ENCODE peak calls at places on chromosomes 2 and 18, in eight cellular contexts. Y is esophagus squamous epithelium, O is colonic mucosa, L is mammary epithelial cell, G is GM23338, K is A549, J is MM.1S, Z is lower lobe of right lung. E is an unnamed sample. For H3K4me1, the result is how much of the 10 kb centered on the place peaks cover.

GRCh38 chr2:172215172-172215935 is 112.7 kb upstream of the DLX2 start:
- DNase-seq in Y (no peak), O (no peak), L (peak), G (no peak), K (no peak), J (no peak), Z (no peak), E (peak)

GRCh38 chr2:88582030-88582429 is 45.2 kb downstream of the EIF2AK3 start:
- DNase-seq in Y (no peak), O (no peak), L (peak), G (no peak), K (no peak), J (no peak), Z (no peak), E (no peak)

GRCh38 chr2:26818972-26819371 is 29.0 kb upstream of the DPYSL5 start:
- DNase-seq in Y (no peak), O (no peak), L (no peak), G (no peak), K (no peak), J (no peak), Z (no peak), E (no peak)

GRCh38 chr2:151777487-151777886 is 43.2 kb upstream of the NEB start:
- DNase-seq in Y (no peak), O (no peak), L (no peak), G (peak), K (no peak), J (no peak), Z (no peak), E (no peak)

GRCh38 chr2:240685771-240686371 is 3.2 kb upstream of the AQP12B start:
- DNase-seq in Y (no peak), O (peak), L (no peak), G (peak), K (no peak), J (no peak), Z (no peak), E (no peak)

GRCh38 chr18:52715421-52715820 is 375.4 kb downstream of the DCC start:
- DNase-seq in Y (no peak), O (no peak), L (no peak), G (no peak), K (no peak), J (no peak), Z (no peak), E (no peak)

GRCh38 chr18:39786477-39786876 is 2168.6 kb upstream of the PIK3C3 start:
- DNase-seq in Y (no peak), O (no peak), L (peak), G (no peak), K (no peak), J (no peak), Z (no peak), E (no peak)

GRCh38 chr2:171390941-171391516 is 42.8 kb downstream of the METTL8 start:
- DNase-seq in Y (no peak), O (no peak), L (peak), G (no peak), K (no peak), J (no peak), Z (no peak), E (no peak)

GRCh38 chr18:38025433-38026038 is 459.9 kb upstream of the CELF4 start:
- DNase-seq in Y (no peak), O (no peak), L (no peak), G (peak), K (no peak), J (no peak), Z (no peak), E (no peak)

GRCh38 chr2:118095610-118096009 is 7.3 kb downstream of the INSIG2 start:
- DNase-seq in Y (no peak), O (no peak), L (peak), G (no peak), K (no peak), J (no peak), Z (no peak), E (no peak)

GRCh38 chr2:191907545-191907944 is 60.7 kb upstream of the CAVIN2 start:
- DNase-seq in Y (no peak), O (no peak), L (no peak), G (no peak), K (no peak), J (no peak), Z (no peak), E (no peak)

GRCh38 chr2:10482460-10482859 is 34.3 kb upstream of the ODC1 start:
- DNase-seq in Y (no peak), O (no peak), L (no peak), G (no peak), K (no peak), J (no peak), Z (no peak), E (no peak)

GRCh38 chr2:47091118-47091517 is 64.0 kb downstream of the STPG4 start:
- DNase-seq in Y (no peak), O (no peak), L (no peak), G (no peak), K (no peak), J (no peak), Z (no peak), E (no peak)

GRCh38 chr2:152445791-152446201 is 110.8 kb downstream of the FMNL2 start:
- DNase-seq in Y (no peak), O (no peak), L (peak), G (no peak), K (peak), J (no peak), Z (no peak), E (no peak)

GRCh38 chr2:98775146-98775988 is 44.4 kb upstream of the MGAT4A start:
- DNase-seq in Y (no peak), O (no peak), L (no peak), G (no peak), K (no peak), J (no peak), Z (no peak), E (no peak)

GRCh38 chr18:65057439-65058083 is 693.3 kb upstream of the CDH7 start:
- DNase-seq in Y (no peak), O (no peak), L (no peak), G (no peak), K (no peak), J (peak), Z (no peak), E (peak)

GRCh38 chr2:121103969-121104368 is 181.0 kb downstream of the TFCP2L1 start:
- DNase-seq in Y (no peak), O (no peak), L (no peak), G (no peak), K (no peak), J (no peak), Z (no peak), E (no peak)

GRCh38 chr2:95269036-95269680 is 5.1 kb upstream of the PROM2 start:
- DNase-seq in Y (no peak), O (peak), L (no peak), G (no peak), K (no peak), J (no peak), Z (peak), E (no peak)

GRCh38 chr2:59974051-59974766 is 579.2 kb downstream of the BCL11A start:
- DNase-seq in Y (no peak), O (no peak), L (no peak), G (no peak), K (no peak), J (no peak), Z (no peak), E (no peak)

GRCh38 chr18:44803019-44803650 is 122.4 kb downstream of the SETBP1 start:
- DNase-seq in Y (no peak), O (peak), L (no peak), G (peak), K (no peak), J (peak), Z (no peak), E (peak)

GRCh38 chr2:60745761-60746160 is 10.3 kb upstream of the PAPOLG start:
- DNase-seq in Y (no peak), O (no peak), L (no peak), G (no peak), K (no peak), J (no peak), Z (no peak), E (no peak)

GRCh38 chr2:110854355-110855081 is 122.1 kb downstream of the ACOXL start:
- DNase-seq in Y (no peak), O (no peak), L (no peak), G (peak), K (peak), J (no peak), Z (no peak), E (no peak)

GRCh38 chr2:16202643-16203020 is 262.3 kb downstream of the MYCN start:
- DNase-seq in Y (no peak), O (no peak), L (no peak), G (no peak), K (no peak), J (no peak), Z (no peak), E (no peak)

GRCh38 chr18:48031011-48031480 is 100.6 kb upstream of the SMAD2 start:
- DNase-seq in Y (no peak), O (peak), L (peak), G (peak), K (peak), J (peak), Z (peak), E (peak)

GRCh38 chr2:166184789-166185188 is 57.0 kb upstream of the SCN1A start:
- DNase-seq in Y (no peak), O (no peak), L (peak), G (peak), K (no peak), J (no peak), Z (no peak), E (no peak)

GRCh38 chr2:199962203-199962602 is 6.8 kb downstream of the MAIP1 start:
- DNase-seq in Y (no peak), O (no peak), L (no peak), G (no peak), K (no peak), J (no peak), Z (no peak), E (no peak)

GRCh38 chr2:138777996-138778395 is 2.2 kb downstream of the NXPH2 start:
- DNase-seq in Y (no peak), O (no peak), L (no peak), G (peak), K (no peak), J (no peak), Z (no peak), E (peak)

GRCh38 chr2:32559136-32559535 is 68.7 kb upstream of the TTC27 start:
- DNase-seq in Y (no peak), O (no peak), L (no peak), G (no peak), K (no peak), J (no peak), Z (no peak), E (peak)

GRCh38 chr2:119826370-119826961 is 66.7 kb downstream of the PTPN4 start:
- DNase-seq in Y (no peak), O (no peak), L (no peak), G (peak), K (peak), J (peak), Z (no peak), E (peak)

GRCh38 chr2:98455494-98455976 is 10.9 kb downstream of the INPP4A start:
- DNase-seq in Y (no peak), O (no peak), L (no peak), G (no peak), K (no peak), J (peak), Z (no peak), E (no peak)

GRCh38 chr18:34965108-34965507 is 76.1 kb upstream of the MAPRE2 start:
- DNase-seq in Y (no peak), O (no peak), L (no peak), G (no peak), K (no peak), J (no peak), Z (no peak), E (no peak)

GRCh38 chr18:29874519-29875098 is 1167.9 kb downstream of the DSC3 start:
- DNase-seq in Y (no peak), O (no peak), L (peak), G (peak), K (no peak), J (peak), Z (no peak), E (peak)

GRCh38 chr2:198383392-198383791 is 579.0 kb downstream of the PLCL1 start:
- DNase-seq in Y (no peak), O (no peak), L (no peak), G (no peak), K (no peak), J (no peak), Z (no peak), E (peak)

GRCh38 chr2:76478636-76479035 is 767.9 kb upstream of the GCFC2 start:
- DNase-seq in Y (no peak), O (no peak), L (no peak), G (no peak), K (no peak), J (no peak), Z (no peak), E (no peak)

GRCh38 chr2:120237491-120237902 is 14.3 kb upstream of the TMEM185B start:
- DNase-seq in Y (no peak), O (peak), L (peak), G (no peak), K (peak), J (no peak), Z (no peak), E (no peak)

GRCh38 chr2:62817995-62818713 is 112.6 kb downstream of the EHBP1 start:
- DNase-seq in Y (no peak), O (no peak), L (peak), G (no peak), K (no peak), J (no peak), Z (no peak), E (no peak)

GRCh38 chr2:195477248-195477995 is 179.6 kb upstream of the SLC39A10 start:
- DNase-seq in Y (no peak), O (no peak), L (peak), G (no peak), K (no peak), J (peak), Z (no peak), E (no peak)

GRCh38 chr2:181364492-181365175 is 92.6 kb upstream of the ITGA4 start:
- DNase-seq in Y (no peak), O (no peak), L (no peak), G (no peak), K (no peak), J (no peak), Z (no peak), E (peak)

GRCh38 chr2:131115752-131116151 is 10.6 kb downstream of the PLEKHB2 start:
- DNase-seq in Y (no peak), O (no peak), L (no peak), G (no peak), K (no peak), J (no peak), Z (no peak), E (no peak)

DNA sequence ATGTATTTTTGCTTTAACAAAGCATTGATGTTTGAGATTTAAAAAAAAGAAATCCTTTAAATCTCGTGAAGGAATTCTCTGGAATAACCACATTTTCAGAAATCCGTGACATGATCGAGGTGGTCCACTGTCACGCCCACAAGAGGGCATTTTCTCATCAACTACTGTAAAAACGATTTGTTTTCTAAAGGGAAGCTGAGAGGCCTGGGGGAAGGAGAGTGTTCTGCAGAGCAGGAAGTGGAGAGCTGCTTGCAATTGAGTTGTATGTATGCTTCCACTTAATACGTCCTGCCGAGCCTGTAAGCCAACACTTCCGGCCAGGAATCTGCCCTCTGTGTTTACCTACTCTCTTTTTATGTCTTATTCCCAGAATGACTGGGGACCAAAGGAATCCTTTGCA is 19.4 kb downstream of the KLHL29 start:
- DNase-seq in Y (no peak), O (peak), L (peak), G (peak), K (peak), J (no peak), Z (no peak), E (peak)
- TF ChIP-seq CTCF in Y (no peak), O (no peak), L (no peak), G (peak), K (peak), J (no peak), Z (peak), E (peak)

GRCh38 chr2:54629914-54630609 is 93.4 kb upstream of the EML6 start:
- DNase-seq in Y (no peak), O (peak), L (peak), G (no peak), K (peak), J (no peak), Z (no peak), E (no peak)
- H3K4me1 ChIP-seq in Y (under half), O (under half), L (under half), G (under half), K (half or more), J (under half), Z (under half), E (under half)

DNA sequence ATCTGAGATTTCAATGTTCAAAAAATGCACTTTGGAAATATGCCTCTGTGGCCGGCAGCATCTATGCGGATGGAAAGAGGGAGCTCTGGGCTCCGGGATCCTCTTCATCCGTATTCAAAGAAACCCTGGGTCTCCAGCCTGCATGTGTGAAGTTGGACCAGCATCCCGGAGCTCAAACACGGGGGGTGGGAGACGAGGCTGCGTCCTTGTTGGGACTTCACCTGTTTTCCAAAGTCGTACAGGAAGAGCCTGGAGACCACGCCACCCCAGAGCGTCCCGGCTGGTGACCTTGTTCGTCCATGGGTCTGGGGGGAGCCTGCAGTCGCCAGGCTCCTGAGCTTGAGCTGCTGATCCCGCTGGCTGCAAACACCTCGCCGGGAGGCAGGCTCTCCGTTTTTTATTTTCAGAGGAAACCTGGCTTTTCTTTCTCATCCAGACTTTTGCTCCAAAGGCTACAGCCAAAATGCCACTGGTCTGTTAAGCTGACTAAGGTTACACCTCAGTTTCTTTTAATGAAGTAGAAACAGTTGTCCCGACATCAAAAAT is 77.4 kb downstream of the PTGR3 start:
- DNase-seq in Y (no peak), O (peak), L (no peak), G (no peak), K (no peak), J (no peak), Z (no peak), E (no peak)
- H3K4me3 ChIP-seq in Y (no peak), O (no peak), L (no peak), G (no peak), K (no peak), J (no peak), Z (no peak), E (no peak)

GRCh38 chr2:149329470-149330126 is 789 bp upstream of the LYPD6 start:
- DNase-seq in Y (no peak), O (peak), L (peak), G (peak), K (peak), J (peak), Z (peak), E (peak)
- TF ChIP-seq CTCF in Y (no peak), O (no peak), L (no peak), G (peak), K (no peak), J (no peak), Z (no peak), E (no peak)

DNA sequence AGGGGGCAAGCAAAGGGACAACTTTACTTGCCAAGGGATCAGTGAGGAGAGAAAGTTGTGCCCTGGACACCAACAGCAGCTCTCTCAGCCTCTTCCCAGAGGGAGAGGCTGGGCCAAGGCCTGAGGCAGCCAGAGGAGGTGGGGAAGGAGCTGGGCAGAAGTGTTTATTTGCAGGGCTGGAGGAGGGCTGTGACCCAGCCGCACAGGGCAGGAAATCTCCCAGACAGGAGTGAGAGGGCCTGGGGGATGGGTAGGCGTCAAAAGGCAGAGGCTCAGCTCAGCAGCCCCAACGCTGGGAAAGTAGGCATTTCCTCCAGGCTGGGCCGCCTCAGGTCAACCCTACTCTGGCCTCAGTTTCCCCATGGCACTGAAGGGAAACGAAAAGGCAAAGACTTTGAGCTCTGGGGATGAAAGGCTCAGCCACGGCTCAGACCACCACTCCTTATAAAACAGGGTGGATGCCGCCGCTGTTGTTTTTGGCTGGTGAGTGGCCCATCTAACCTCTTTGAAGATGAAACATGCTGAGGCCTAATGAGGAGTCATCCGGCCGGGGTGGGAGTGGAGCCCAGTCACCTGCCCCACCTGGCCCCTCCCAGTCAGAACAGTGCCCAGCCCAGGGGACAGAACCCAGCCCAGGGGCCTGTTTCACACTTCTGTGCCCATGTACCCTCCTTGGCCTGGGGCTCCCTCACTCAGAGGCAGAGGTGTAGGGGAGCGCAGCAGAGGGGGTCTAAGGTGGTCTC is 21.9 kb upstream of the SEMA4C start:
- DNase-seq in Y (no peak), O (peak), L (no peak), G (no peak), K (no peak), J (no peak), Z (peak), E (peak)
- H3K4me1 ChIP-seq in Y (half or more), O (under half), L (under half), G (under half), K (under half), J (under half), Z (under half), E (under half)

GRCh38 chr2:213068681-213069359 is 82.6 kb downstream of the IKZF2 start:
- DNase-seq in Y (no peak), O (no peak), L (no peak), G (peak), K (no peak), J (no peak), Z (no peak), E (peak)

GRCh38 chr2:213065583-213066444 is 85.6 kb downstream of the IKZF2 start:
- DNase-seq in Y (no peak), O (peak), L (peak), G (peak), K (no peak), J (no peak), Z (peak), E (peak)

GRCh38 chr2:213066445-213066746 is 85.0 kb downstream of the IKZF2 start:
- DNase-seq in Y (no peak), O (no peak), L (no peak), G (no peak), K (no peak), J (no peak), Z (no peak), E (no peak)

GRCh38 chr2:213067888-213068287 is 83.5 kb downstream of the IKZF2 start:
- DNase-seq in Y (no peak), O (no peak), L (peak), G (no peak), K (no peak), J (no peak), Z (no peak), E (no peak)

GRCh38 chr2:213069531-213069930 is 81.9 kb downstream of the IKZF2 start:
- DNase-seq in Y (no peak), O (no peak), L (peak), G (no peak), K (no peak), J (no peak), Z (no peak), E (no peak)
- H3K4me3 ChIP-seq in Y (no peak), O (no peak), L (no peak), G (no peak), K (no peak), J (no peak), Z (no peak), E (no peak)

DNA sequence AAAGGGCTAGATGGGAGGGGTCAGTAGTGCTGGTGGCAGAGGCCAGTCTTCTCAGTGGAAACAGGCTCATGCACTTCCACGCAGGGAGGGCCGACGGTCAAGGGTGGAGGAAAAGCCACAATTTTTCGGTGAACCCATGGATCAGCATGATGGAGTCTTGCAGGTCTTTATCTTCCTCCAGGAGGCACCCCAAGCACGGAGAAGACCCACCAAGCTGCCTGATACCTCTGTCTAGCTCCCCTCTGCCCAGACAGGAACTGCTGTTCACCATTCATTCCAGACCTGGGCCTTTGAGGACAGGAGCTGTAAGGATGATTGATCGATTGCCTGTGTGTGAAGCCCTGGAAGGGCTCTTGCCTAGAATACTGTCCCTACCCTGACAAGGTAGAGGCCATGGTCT is 2.8 kb upstream of the LRRFIP1 start:
- DNase-seq in Y (no peak), O (no peak), L (no peak), G (no peak), K (no peak), J (no peak), Z (no peak), E (no peak)
- TF ChIP-seq CTCF in Y (no peak), O (no peak), L (no peak), G (no peak), K (no peak), J (no peak), Z (no peak), E (no peak)

E was measured in cardiac muscle cell.